ENCODE peak calls at places on chromosomes 6 and 20, in seven cellular contexts. U, F, O, P, N, T and V are unnamed samples.

GRCh38 chr6:107121964-107122495 is 6.7 kb upstream of the BEND3 start:
- DNase-seq in U (no peak), F (no peak), O (no peak), P (no peak), N (no peak), T (no peak), V (no peak)

GRCh38 chr6:157861814-157862213 is 38.8 kb downstream of the SNX9 start:
- DNase-seq in U (no peak), F (no peak), O (no peak), P (no peak), N (no peak), T (no peak), V (no peak)

GRCh38 chr6:8943073-8943472 is 507.7 kb upstream of the SLC35B3 start:
- DNase-seq in U (no peak), F (no peak), O (no peak), P (no peak), N (no peak), T (no peak), V (no peak)

GRCh38 chr6:35078226-35078850 is 62.8 kb downstream of the TCP11 start:
- DNase-seq in U (no peak), F (peak; percentile 27), O (no peak), P (no peak), N (peak; percentile 50), T (no peak), V (no peak)

GRCh38 chr6:80545323-80545722 is 438.9 kb downstream of the BCKDHB start:
- DNase-seq in U (no peak), F (no peak), O (no peak), P (no peak), N (no peak), T (no peak), V (no peak)

GRCh38 chr6:135182993-135183531 is 2.0 kb downstream of the MYB start:
- DNase-seq in U (peak; percentile 43), F (no peak), O (no peak), P (peak; percentile 70), N (peak; percentile 80), T (no peak), V (peak; percentile 28)

GRCh38 chr6:43950731-43951062 is 176.6 kb downstream of the MRPL14 start:
- DNase-seq in U (no peak), F (no peak), O (no peak), P (no peak), N (no peak), T (no peak), V (no peak)

GRCh38 chr6:34182751-34183531 is 37.1 kb upstream of the GRM4 start:
- DNase-seq in U (peak; percentile 81), F (no peak), O (no peak), P (peak; percentile 30), N (peak; percentile 52), T (no peak), V (peak; percentile 66)

GRCh38 chr6:15309611-15310283 is 63.9 kb downstream of the JARID2 start:
- DNase-seq in U (no peak), F (no peak), O (no peak), P (no peak), N (no peak), T (no peak), V (no peak)

GRCh38 chr6:43086022-43086658 is 10.0 kb downstream of the PTK7 start:
- DNase-seq in U (no peak), F (peak; percentile 26), O (no peak), P (no peak), N (peak; percentile 19), T (no peak), V (no peak)

GRCh38 chr20:4344660-4345059 is 329.3 kb upstream of the RNF24 start:
- DNase-seq in U (no peak), F (no peak), O (no peak), P (no peak), N (no peak), T (no peak), V (no peak)

GRCh38 chr20:2385496-2385895 is 4.8 kb downstream of the TGM6 start:
- DNase-seq in U (no peak), F (no peak), O (no peak), P (no peak), N (no peak), T (no peak), V (no peak)

GRCh38 chr20:23752481-23753193 is 1.9 kb upstream of the CST1 start:
- DNase-seq in U (no peak), F (no peak), O (no peak), P (no peak), N (no peak), T (no peak), V (no peak)

GRCh38 chr6:53615633-53616449 is 49.7 kb downstream of the KLHL31 start:
- DNase-seq in U (no peak), F (no peak), O (peak; percentile 30), P (peak; percentile 13), N (no peak), T (no peak), V (no peak)

GRCh38 chr6:82239597-82239996 is 7.9 kb downstream of the IBTK start:
- DNase-seq in U (no peak), F (no peak), O (no peak), P (no peak), N (no peak), T (no peak), V (no peak)

GRCh38 chr6:92329416-92329815 is 1089.9 kb downstream of the EPHA7 start:
- DNase-seq in U (no peak), F (no peak), O (no peak), P (no peak), N (no peak), T (no peak), V (no peak)
- H3K4me1 ChIP-seq in U (no peaks in the 10 kb centered on the region), F (no peaks in the 10 kb centered on the region), O (no peaks in the 10 kb centered on the region), P (peaks cover 4% of the 10 kb centered on the region), N (no peaks in the 10 kb centered on the region), T (no peaks in the 10 kb centered on the region), V (no peaks in the 10 kb centered on the region)

GRCh38 chr6:20708367-20709124 is 174.3 kb downstream of the CDKAL1 start:
- DNase-seq in U (peak; percentile 16), F (no peak), O (no peak), P (no peak), N (no peak), T (no peak), V (no peak)

GRCh38 chr6:20707870-20708269 is 173.6 kb downstream of the CDKAL1 start:
- DNase-seq in U (no peak), F (no peak), O (no peak), P (no peak), N (no peak), T (no peak), V (no peak)

GRCh38 chr6:20707166-20707485 is 172.9 kb downstream of the CDKAL1 start:
- DNase-seq in U (no peak), F (no peak), O (no peak), P (no peak), N (no peak), T (no peak), V (no peak)

GRCh38 chr6:20705741-20706140 is 171.5 kb downstream of the CDKAL1 start:
- DNase-seq in U (no peak), F (no peak), O (no peak), P (no peak), N (no peak), T (no peak), V (no peak)

DNA sequence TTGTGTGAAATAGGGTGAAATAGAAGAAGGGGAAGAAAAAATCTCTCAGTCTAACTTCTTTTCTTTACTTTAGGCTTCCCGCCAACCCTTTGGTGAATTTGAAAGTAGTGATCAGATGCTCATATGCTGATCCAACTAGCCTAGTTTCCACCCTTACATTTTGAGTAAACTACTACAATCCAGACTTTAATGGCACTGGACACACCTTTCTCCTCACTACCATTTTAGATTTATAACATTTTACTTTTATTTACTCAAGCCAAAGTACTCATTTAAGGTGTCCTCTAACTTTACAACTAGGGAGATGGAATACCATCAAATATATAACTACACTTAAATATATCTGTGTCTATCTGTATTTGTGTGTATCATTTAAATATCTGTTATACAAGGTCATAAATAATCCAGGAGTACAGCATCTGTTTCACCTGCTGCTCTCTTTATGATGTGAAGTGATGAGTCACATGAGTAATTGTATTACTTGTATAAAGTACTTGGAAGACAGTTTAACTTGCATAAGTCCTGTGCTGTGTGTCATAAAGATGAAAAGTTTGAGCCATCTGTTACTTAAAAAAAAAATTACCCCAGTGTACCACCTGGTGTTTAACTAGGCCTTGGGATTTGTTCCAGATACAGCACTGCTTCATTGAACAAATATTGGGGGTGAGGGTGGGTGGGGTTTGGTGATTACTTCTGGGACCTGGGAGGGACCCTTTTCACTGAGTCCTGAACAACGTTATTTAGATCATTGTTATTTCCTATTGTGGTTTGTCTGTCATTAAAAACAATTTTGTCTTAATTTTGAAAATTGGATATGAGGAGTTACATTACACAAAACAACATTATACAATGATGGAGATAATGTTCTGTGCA is 172.3 kb downstream of the CDKAL1 start:
- DNase-seq in U (no peak), F (no peak), O (no peak), P (no peak), N (no peak), T (no peak), V (no peak)
- H3K4me1 ChIP-seq in U (no peaks in the 10 kb centered on the region), F (no peaks in the 10 kb centered on the region), O (peaks cover 25% of the 10 kb centered on the region), P (peaks cover 9% of the 10 kb centered on the region), N (no peaks in the 10 kb centered on the region), T (no peaks in the 10 kb centered on the region), V (no peaks in the 10 kb centered on the region)

GRCh38 chr6:104771258-104771832 is 88.4 kb downstream of the HACE1 start:
- DNase-seq in U (peak; percentile 43), F (no peak), O (no peak), P (peak; percentile 41), N (no peak), T (no peak), V (no peak)

GRCh38 chr6:104766601-104767000 is 93.1 kb downstream of the HACE1 start:
- DNase-seq in U (no peak), F (no peak), O (no peak), P (no peak), N (no peak), T (no peak), V (no peak)

GRCh38 chr6:104768906-104769305 is 90.8 kb downstream of the HACE1 start:
- DNase-seq in U (no peak), F (no peak), O (no peak), P (no peak), N (no peak), T (no peak), V (no peak)
- H3K4me1 ChIP-seq in U (no peaks in the 10 kb centered on the region), F (no peaks in the 10 kb centered on the region), O (no peaks in the 10 kb centered on the region), P (no peaks in the 10 kb centered on the region), N (no peaks in the 10 kb centered on the region), T (no peaks in the 10 kb centered on the region), V (no peaks in the 10 kb centered on the region)

GRCh38 chr20:62823688-62824475 is 7.0 kb downstream of the COL9A3 start:
- DNase-seq in U (no peak), F (no peak), O (no peak), P (peak; percentile 70), N (peak; percentile 78), T (no peak), V (no peak)
- H3K4me1 ChIP-seq in U (peaks cover 9% of the 10 kb centered on the region), F (peaks cover 3% of the 10 kb centered on the region), O (no peaks in the 10 kb centered on the region), P (peaks cover 2% of the 10 kb centered on the region), N (no peaks in the 10 kb centered on the region), T (peaks cover 26% of the 10 kb centered on the region), V (peaks cover 11% of the 10 kb centered on the region)

DNA sequence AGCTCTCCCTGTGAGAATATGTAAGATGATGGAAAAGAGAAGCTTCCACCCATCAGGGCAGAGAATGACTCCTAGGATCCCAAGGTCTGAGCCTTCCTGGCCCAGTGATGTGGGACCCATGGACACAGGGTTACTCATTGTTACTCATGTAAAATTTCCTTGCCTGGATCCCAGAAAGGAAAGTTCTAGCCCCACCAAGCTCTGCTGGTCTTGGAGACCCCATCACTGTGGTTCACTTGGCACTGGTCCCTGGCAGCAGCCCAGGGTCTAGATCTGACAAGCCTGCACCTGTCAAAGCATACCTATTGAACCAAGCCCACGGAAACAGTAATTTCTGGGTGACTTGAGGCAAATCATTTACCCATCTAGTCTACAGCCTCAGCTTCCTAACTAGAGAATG is 22.1 kb downstream of the MDGA1 start:
- DNase-seq in U (no peak), F (no peak), O (no peak), P (no peak), N (no peak), T (no peak), V (no peak)
- H3K4me1 ChIP-seq in U (no peaks in the 10 kb centered on the region), F (no peaks in the 10 kb centered on the region), O (no peaks in the 10 kb centered on the region), P (no peaks in the 10 kb centered on the region), N (no peaks in the 10 kb centered on the region), T (no peaks in the 10 kb centered on the region), V (no peaks in the 10 kb centered on the region)